ENCODE peak calls at places on chromosome 7, in four cellular contexts. L is kidney tubule cell, F is amniotic stem cell, E is coronary artery. W is an unnamed sample.

GRCh38 chr7:18916826-18917225 is 200.6 kb downstream of the TWIST1 start:
- DNase-seq in L (no peak), F (no peak), E (no peak), W (no peak)

GRCh38 chr7:26863504-26864308 is 684 bp downstream of the SKAP2 start:
- DNase-seq in L (peak), F (no peak), E (no peak), W (no peak)

GRCh38 chr7:36284470-36284869 is 105.2 kb upstream of the ANLN start:
- DNase-seq in L (no peak), F (no peak), E (no peak), W (no peak)

GRCh38 chr7:24152907-24153513 is 131.0 kb upstream of the NPY start:
- DNase-seq in L (no peak), F (no peak), E (no peak), W (no peak)

GRCh38 chr7:33243319-33243881 is 114.0 kb downstream of the BBS9 start:
- DNase-seq in L (peak), F (peak), E (no peak), W (no peak)

GRCh38 chr7:30979027-30979426 is 15.3 kb downstream of the GHRHR start:
- DNase-seq in L (no peak), F (no peak), E (peak), W (no peak)

GRCh38 chr7:78095549-78095948 is 297.0 kb downstream of the PHTF2 start:
- DNase-seq in L (peak), F (no peak), E (no peak), W (no peak)

GRCh38 chr7:151110941-151111645 is 24.8 kb downstream of the AGAP3 start:
- DNase-seq in L (peak), F (peak), E (no peak), W (peak)

GRCh38 chr7:134886353-134887057 is 99.8 kb upstream of the AGBL3 start:
- DNase-seq in L (peak), F (no peak), E (no peak), W (no peak)

GRCh38 chr7:114141415-114141814 is 222.6 kb upstream of the PPP1R3A start:
- DNase-seq in L (no peak), F (no peak), E (no peak), W (no peak)

GRCh38 chr7:105648561-105649401 is 67.5 kb upstream of the EFCAB10 start:
- DNase-seq in L (peak), F (no peak), E (no peak), W (no peak)

GRCh38 chr7:103687981-103688380 is 242.0 kb upstream of the SLC26A5 start:
- DNase-seq in L (no peak), F (no peak), E (no peak), W (no peak)

W was measured in osteocyte.